ENCODE peak calls at places on chromosomes 3 and 15, in five cellular contexts. V is IMR-90, G is H9, A is mesendoderm, L is mesenchymal stem cell. C is an unnamed sample. For H3K4me1, the result is how much of the 10 kb centered on the place peaks cover.

GRCh38 chr3:45043715-45044299 is 17.7 kb downstream of the CLEC3B start:
- DNase-seq in A (peak), L (peak), G (no peak), V (peak), C (no peak)

GRCh38 chr3:111568906-111569305 is 26.2 kb downstream of the ZBED2 start:
- DNase-seq in V (no peak), G (no peak), L (no peak), A (no peak), C (no peak)

GRCh38 chr3:100123112-100123511 is 8.8 kb upstream of the FILIP1L start:
- DNase-seq in L (no peak), G (no peak), V (no peak), A (peak), C (no peak)

GRCh38 chr3:128254967-128255366 is 101.7 kb downstream of the EEFSEC start:
- DNase-seq in A (no peak), G (no peak), L (no peak), V (no peak), C (no peak)

GRCh38 chr3:148902173-148902791 is 37.2 kb downstream of the CPA3 start:
- DNase-seq in G (no peak), L (peak), A (no peak), V (peak), C (no peak)

GRCh38 chr3:148631124-148631903 is 66.4 kb upstream of the AGTR1 start:
- DNase-seq in V (no peak), G (peak), L (no peak), A (peak), C (peak)

GRCh38 chr15:71294251-71294635 is 179.0 kb downstream of the THSD4 start:
- DNase-seq in A (no peak), G (no peak), L (no peak), V (no peak), C (no peak)

GRCh38 chr3:148971819-148972218 is 19.5 kb upstream of the GYG1 start:
- DNase-seq in A (no peak), V (peak), G (no peak), L (no peak), C (no peak)

GRCh38 chr3:97961276-97961623 is 11.0 kb downstream of the RIOX2 start:
- DNase-seq in A (no peak), V (no peak), G (no peak), L (no peak), C (no peak)
- H3K4me1 ChIP-seq in A (under half), V (under half), G (under half), L (under half), C (under half)

GRCh38 chr3:123789160-123789559 is 95.0 kb downstream of the MYLK start:
- DNase-seq in L (peak), A (peak), G (no peak), V (no peak), C (no peak)
- H2AK5ac ChIP-seq in L (peak), A (peak), G (no peak), V (peak), C (peak)

GRCh38 chr3:39752019-39752637 is 57.3 kb upstream of the MYRIP start:
- DNase-seq in G (no peak), V (no peak), A (peak), L (no peak), C (no peak)

GRCh38 chr3:39754549-39754948 is 54.9 kb upstream of the MYRIP start:
- DNase-seq in L (no peak), A (no peak), G (no peak), V (no peak), C (no peak)

GRCh38 chr3:39753361-39753760 is 56.0 kb upstream of the MYRIP start:
- DNase-seq in A (no peak), V (no peak), G (no peak), L (no peak), C (no peak)

GRCh38 chr3:39750677-39751076 is 58.7 kb upstream of the MYRIP start:
- DNase-seq in A (peak), G (no peak), V (no peak), L (no peak), C (no peak)

DNA sequence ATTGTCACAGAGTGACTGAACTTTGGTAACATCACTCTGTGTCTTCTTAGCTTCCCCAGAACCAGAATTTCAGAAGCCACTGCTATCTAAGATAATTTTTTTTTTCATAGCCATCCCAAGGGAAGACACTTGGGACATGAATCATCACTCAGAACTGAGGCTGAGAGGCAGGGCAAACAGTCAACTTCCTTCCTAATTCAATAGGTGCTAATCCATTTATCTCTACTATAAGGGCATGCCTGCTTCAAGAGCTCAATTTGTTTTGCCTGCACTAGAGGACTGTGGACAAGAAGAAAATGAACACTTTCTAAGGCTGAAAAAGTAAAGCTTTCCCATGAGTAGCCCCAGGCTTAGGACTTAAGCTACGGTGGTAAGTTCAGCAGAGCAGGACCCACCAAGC is 56.7 kb upstream of the MYRIP start:
- DNase-seq in G (no peak), A (peak), L (no peak), V (no peak), C (no peak)
- H3K4me1 ChIP-seq in G (under half), A (under half), L (under half), V (under half), C (under half)

GRCh38 chr3:51975857-51976549 is 1.1 kb downstream of the ABHD14A start:
- DNase-seq in V (peak), A (peak), L (peak), G (peak), C (no peak)
- H2AK5ac ChIP-seq in V (no peak), A (no peak), L (no peak), G (no peak), C (peak)

DNA sequence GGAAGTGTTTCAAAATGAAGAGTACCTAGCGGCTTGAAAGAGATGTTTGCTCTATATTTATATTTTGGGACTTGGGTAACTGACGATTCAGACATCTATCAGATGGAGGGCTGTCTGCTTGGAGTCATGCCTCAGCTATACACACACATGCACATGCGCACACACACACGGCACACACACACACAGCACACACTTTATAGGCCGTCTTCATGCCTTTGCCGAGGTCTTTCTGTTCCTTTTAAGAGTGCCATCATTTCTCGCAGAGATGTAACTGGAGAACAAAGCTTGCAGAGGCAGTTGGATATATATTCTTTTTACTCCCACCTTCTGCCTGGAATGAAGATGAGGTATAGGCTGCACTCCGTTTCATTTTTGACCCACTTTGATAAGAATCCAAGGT is 314.1 kb downstream of the PTPRG start:
- DNase-seq in G (no peak), V (no peak), L (no peak), A (no peak), C (no peak)
- H3K4me1 ChIP-seq in G (under half), V (under half), L (under half), A (under half), C (under half)

C was measured in neuronal stem cell.